ENCODE peak calls at places on chromosome 1, in four cellular contexts. Q, G, W and U are unnamed samples.

GRCh38 chr1:156102634-156103511 is 11.6 kb upstream of the LMNA start:
- DNase-seq in W (no peak), Q (no peak), G (no peak), U (no peak)

GRCh38 chr1:202909494-202909893 is 17.5 kb downstream of the KLHL12 start:
- DNase-seq in W (no peak), G (no peak), Q (no peak), U (no peak)

GRCh38 chr1:17121881-17122280 is 2.6 kb upstream of the PADI2 start:
- DNase-seq in W (no peak), Q (no peak), G (no peak), U (no peak)

GRCh38 chr1:46757256-46757955 is 38.5 kb upstream of the EFCAB14 start:
- DNase-seq in G (no peak), Q (peak; percentile 63), W (no peak), U (peak; percentile 94)

GRCh38 chr1:61337471-61337870 is 255.1 kb downstream of the NFIA start:
- DNase-seq in G (no peak), W (no peak), Q (no peak), U (no peak)

GRCh38 chr1:118927826-118928225 is 60.3 kb downstream of the TBX15 start:
- DNase-seq in Q (no peak), G (no peak), W (no peak), U (no peak)

GRCh38 chr1:50531027-50531426 is 107.8 kb upstream of the DMRTA2 start:
- DNase-seq in G (no peak), Q (no peak), W (no peak), U (no peak)

GRCh38 chr1:111814642-111815041 is 58.9 kb downstream of the DDX20 start:
- DNase-seq in G (no peak), Q (no peak), W (no peak), U (no peak)

GRCh38 chr1:229893762-229894444 is 173.1 kb upstream of the GALNT2 start:
- DNase-seq in W (no peak), Q (no peak), G (no peak), U (no peak)

GRCh38 chr1:153506831-153507413 is 28.9 kb downstream of the S100A6 start:
- DNase-seq in Q (no peak), G (no peak), W (no peak), U (no peak)

GRCh38 chr1:171852273-171852672 is 11.0 kb downstream of the DNM3 start:
- DNase-seq in Q (no peak), W (no peak), G (no peak), U (no peak)

GRCh38 chr1:31926846-31927660 is 11.1 kb downstream of the PTP4A2 start:
- DNase-seq in G (no peak), W (no peak), Q (peak; percentile 86), U (no peak)

GRCh38 chr1:39757501-39757900 is 13.6 kb downstream of the OXCT2 start:
- DNase-seq in Q (no peak), W (no peak), G (no peak), U (no peak)

GRCh38 chr1:3955196-3955772 is 55.2 kb upstream of the C1orf174 start:
- DNase-seq in G (no peak), W (no peak), Q (no peak), U (no peak)

GRCh38 chr1:65572701-65573421 is 152.4 kb downstream of the LEPR start:
- DNase-seq in W (no peak), Q (no peak), G (no peak), U (no peak)

GRCh38 chr1:204073837-204074273 is 940 bp downstream of the SOX13 start:
- DNase-seq in W (no peak), G (no peak), Q (peak; percentile 26), U (peak; percentile 50)

GRCh38 chr1:59378621-59379020 is 81.7 kb downstream of the FGGY start:
- DNase-seq in W (no peak), G (no peak), Q (no peak), U (no peak)

GRCh38 chr1:47707887-47708535 is 270.2 kb downstream of the FOXD2 start:
- DNase-seq in Q (no peak), G (no peak), W (no peak), U (no peak)

GRCh38 chr1:166119678-166120077 is 47.1 kb downstream of the FAM78B start:
- DNase-seq in G (no peak), W (no peak), Q (no peak), U (no peak)

GRCh38 chr1:243848165-243849088 is 1.6 kb downstream of the AKT3 start:
- DNase-seq in Q (no peak), G (no peak), W (no peak), U (no peak)

GRCh38 chr1:44131411-44131810 is 10.0 kb downstream of the KLF18 start:
- DNase-seq in G (no peak), W (no peak), Q (no peak), U (no peak)

GRCh38 chr1:205287723-205288122 is 33.8 kb downstream of the NUAK2 start:
- DNase-seq in G (no peak), W (no peak), Q (no peak), U (peak; percentile 44)

GRCh38 chr1:5500541-5500940 is 491.7 kb downstream of the NPHP4 start:
- DNase-seq in Q (no peak), W (no peak), G (no peak), U (no peak)

GRCh38 chr1:203295796-203296195 is 9.5 kb upstream of the BTG2 start:
- DNase-seq in W (no peak), G (no peak), Q (no peak), U (no peak)

GRCh38 chr1:204962742-204963632 is 80.0 kb upstream of the CNTN2 start:
- DNase-seq in G (no peak), Q (no peak), W (no peak), U (no peak)

GRCh38 chr1:150922519-150922975 is 3.6 kb upstream of the SETDB1 start:
- DNase-seq in W (peak; percentile 58), G (peak; percentile 17), Q (peak; percentile 58), U (peak; percentile 38)

GRCh38 chr1:202568466-202569196 is 141.6 kb downstream of the SYT2 start:
- DNase-seq in Q (no peak), W (no peak), G (no peak), U (no peak)

GRCh38 chr1:117370071-117370470 is 2.8 kb downstream of the MAN1A2 start:
- DNase-seq in Q (no peak), G (no peak), W (no peak), U (no peak)

GRCh38 chr1:37474697-37475379 is 458 bp downstream of the ZC3H12A start:
- DNase-seq in G (no peak), Q (no peak), W (no peak), U (no peak)

GRCh38 chr1:26378088-26378878 is 5.7 kb upstream of the ZNF683 start:
- DNase-seq in G (no peak), Q (no peak), W (no peak), U (no peak)

GRCh38 chr1:225880210-225880584 is 2.0 kb downstream of the TMEM63A start:
- DNase-seq in W (no peak), G (no peak), Q (peak; percentile 55), U (no peak)

GRCh38 chr1:41672641-41673313 is 188.3 kb upstream of the EDN2 start:
- DNase-seq in W (no peak), Q (no peak), G (no peak), U (no peak)

GRCh38 chr1:16612332-16613172 is 812 bp downstream of the NBPF1 start:
- DNase-seq in W (no peak), Q (no peak), G (peak; percentile 12), U (peak; percentile 73)

GRCh38 chr1:64308856-64309255 is 105.4 kb downstream of the UBE2U start:
- DNase-seq in W (no peak), Q (no peak), G (no peak), U (peak; percentile 4)

GRCh38 chr1:45954401-45954847 is 151.0 kb downstream of the MAST2 start:
- DNase-seq in W (peak; percentile 13), G (no peak), Q (no peak), U (no peak)

GRCh38 chr1:97350662-97351061 is 570.2 kb downstream of the DPYD start:
- DNase-seq in Q (no peak), G (no peak), W (no peak), U (no peak)

GRCh38 chr1:230114245-230114651 is 47.2 kb downstream of the GALNT2 start:
- DNase-seq in G (no peak), W (no peak), Q (no peak), U (no peak)